ENCODE peak calls at places on chromosome 11, in four cellular contexts. A is H1, T is HepG2, D is GM12878. F is an unnamed sample.
A peak's percentile ranks its signal among the peaks of the same experiment; 100 is the strongest.

GRCh38 chr11:65588199-65589054 is 7.2 kb downstream of the KCNK7 start:
- DNase-seq in T (peak; percentile 73), D (peak; percentile 96), A (no peak), F (peak; percentile 48)

GRCh38 chr11:33444835-33445594 is 187.8 kb downstream of the HIPK3 start:
- DNase-seq in A (no peak), T (no peak), D (no peak), F (no peak)

GRCh38 chr11:88338223-88338661 is 706 bp upstream of the CTSC start:
- DNase-seq in D (no peak), A (no peak), T (peak; percentile 77), F (no peak)

GRCh38 chr11:85960678-85961077 is 105.5 kb downstream of the CCDC83 start:
- DNase-seq in T (no peak), D (no peak), A (no peak), F (no peak)

GRCh38 chr11:132604446-132604845 is 927.9 kb downstream of the OPCML start:
- DNase-seq in T (no peak), D (no peak), A (no peak), F (no peak)

GRCh38 chr11:110431212-110432073 is 1.7 kb downstream of the FDX1 start:
- DNase-seq in T (no peak), A (no peak), D (no peak), F (no peak)

GRCh38 chr11:85663080-85663729 is 1.7 kb downstream of the CREBZF start:
- DNase-seq in D (no peak), A (no peak), T (no peak), F (no peak)

GRCh38 chr11:104967493-104968364 is 645 bp downstream of the CASP4 start:
- DNase-seq in T (no peak), A (no peak), D (no peak), F (no peak)

GRCh38 chr11:122317337-122317736 is 201.3 kb upstream of the BLID start:
- DNase-seq in D (no peak), T (no peak), A (no peak), F (no peak)

GRCh38 chr11:69297225-69297925 is 3.4 kb downstream of the MYEOV start:
- DNase-seq in D (peak; percentile 91), T (peak; percentile 89), A (no peak), F (peak; percentile 65)

GRCh38 chr11:123166095-123166559 is 28.9 kb downstream of the CLMP start:
- DNase-seq in D (no peak), T (no peak), A (peak; percentile 88), F (no peak)

GRCh38 chr11:28964811-28965210 is 856.6 kb downstream of the METTL15 start:
- DNase-seq in A (no peak), T (no peak), D (no peak), F (no peak)

GRCh38 chr11:94034207-94034606 is 13.1 kb downstream of the HEPHL1 start:
- DNase-seq in A (peak; percentile 1), T (no peak), D (no peak), F (no peak)

GRCh38 chr11:119525180-119525854 is 102.3 kb upstream of the THY1 start:
- DNase-seq in D (no peak), T (no peak), A (no peak), F (no peak)

GRCh38 chr11:119979716-119980115 is 158.2 kb downstream of the TRIM29 start:
- DNase-seq in D (no peak), A (no peak), T (no peak), F (no peak)

GRCh38 chr11:130467116-130467990 is 18.9 kb downstream of the ADAMTS15 start:
- DNase-seq in T (no peak), A (no peak), D (no peak), F (no peak)

GRCh38 chr11:35144811-35145210 is 5.8 kb downstream of the CD44 start:
- DNase-seq in D (no peak), A (no peak), T (no peak), F (no peak)

GRCh38 chr11:10809373-10810199 is 860 bp upstream of the EIF4G2 start:
- DNase-seq in D (no peak), A (peak; percentile 80), T (no peak), F (peak; percentile 50)

GRCh38 chr11:30889116-30889765 is 303.1 kb upstream of the MPPED2 start:
- DNase-seq in T (no peak), A (no peak), D (no peak), F (no peak)

GRCh38 chr11:126723665-126724045 is 276.9 kb downstream of the KIRREL3 start:
- DNase-seq in T (no peak), A (no peak), D (no peak), F (no peak)

GRCh38 chr11:2747236-2748015 is 47.6 kb upstream of the KCNQ1OT1 start:
- DNase-seq in T (no peak), A (no peak), D (no peak), F (no peak)

GRCh38 chr11:2750101-2750509 is 50.3 kb upstream of the KCNQ1OT1 start:
- DNase-seq in T (no peak), A (no peak), D (no peak), F (no peak)

GRCh38 chr11:2748814-2749554 is 49.2 kb upstream of the KCNQ1OT1 start:
- DNase-seq in T (no peak), D (no peak), A (no peak), F (no peak)

GRCh38 chr11:2746401-2747230 is 46.8 kb upstream of the KCNQ1OT1 start:
- DNase-seq in T (no peak), D (no peak), A (no peak), F (no peak)

DNA sequence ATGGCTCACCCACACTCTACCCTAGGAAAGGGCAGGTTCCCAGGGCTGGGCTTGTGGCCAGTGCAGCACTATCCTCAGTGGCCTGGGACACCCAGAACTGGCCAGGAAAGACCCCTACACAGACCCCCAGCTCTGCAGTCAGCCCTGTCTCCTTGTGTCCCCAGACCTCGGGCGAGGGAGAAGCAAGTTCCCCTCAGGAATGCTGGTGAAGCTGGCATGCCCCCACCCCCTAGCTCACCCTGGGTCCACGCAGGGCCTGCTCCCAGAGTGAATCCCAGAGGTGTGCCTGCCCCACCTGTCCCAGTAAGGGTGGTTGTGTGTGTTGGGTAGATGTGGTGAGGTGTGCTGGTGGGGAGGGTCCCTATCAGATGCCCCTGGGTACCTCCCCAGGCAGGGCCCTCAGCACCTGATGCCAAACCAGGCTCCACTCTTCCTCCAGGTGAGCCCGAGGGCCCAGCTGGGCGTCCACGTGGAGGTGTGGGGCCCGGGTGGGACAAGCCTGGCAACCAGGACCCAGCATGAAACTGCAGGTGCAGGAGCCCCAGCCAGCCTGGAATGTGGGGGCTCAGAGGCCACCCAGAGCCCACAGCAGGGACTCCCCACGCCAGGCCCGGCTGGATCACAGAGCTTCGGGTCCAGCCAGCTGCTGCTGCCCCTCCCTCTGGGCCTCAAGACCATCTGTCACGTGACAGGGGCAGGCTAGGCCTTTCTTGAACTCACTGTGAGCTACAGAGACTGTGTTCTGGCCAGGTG is 48.4 kb upstream of the KCNQ1OT1 start:
- DNase-seq in T (no peak), A (no peak), D (no peak), F (no peak)
- TF ChIP-seq ZNF274 in T (no peak), A (no peak), D (no peak), F (no peak)

GRCh38 chr11:76230392-76230791 is 24.1 kb upstream of the WNT11 start:
- DNase-seq in D (no peak), A (no peak), T (no peak), F (no peak)
- TF ChIP-seq SUZ12 in D (no peak), A (no peak), T (no peak), F (no peak)

GRCh38 chr11:4187055-4187988 is 92.7 kb downstream of the RRM1 start:
- DNase-seq in T (peak; percentile 39), A (peak; percentile 98), D (no peak), F (peak; percentile 72)

GRCh38 chr11:4184163-4184916 is 89.7 kb downstream of the RRM1 start:
- DNase-seq in D (no peak), T (no peak), A (no peak), F (no peak)

GRCh38 chr11:4183410-4184057 is 88.9 kb downstream of the RRM1 start:
- DNase-seq in T (no peak), D (no peak), A (no peak), F (no peak)

GRCh38 chr11:4185561-4185960 is 91.0 kb downstream of the RRM1 start:
- DNase-seq in D (no peak), T (no peak), A (no peak), F (no peak)

GRCh38 chr11:4186464-4187054 is 92.0 kb downstream of the RRM1 start:
- DNase-seq in A (no peak), T (no peak), D (no peak), F (no peak)
- H3K4me3 ChIP-seq in A (peak overlapping the region; percentile 76), T (peak overlapping the region; percentile 74), D (peak overlapping the region; percentile 64), F (peak overlapping the region; percentile 61)

DNA sequence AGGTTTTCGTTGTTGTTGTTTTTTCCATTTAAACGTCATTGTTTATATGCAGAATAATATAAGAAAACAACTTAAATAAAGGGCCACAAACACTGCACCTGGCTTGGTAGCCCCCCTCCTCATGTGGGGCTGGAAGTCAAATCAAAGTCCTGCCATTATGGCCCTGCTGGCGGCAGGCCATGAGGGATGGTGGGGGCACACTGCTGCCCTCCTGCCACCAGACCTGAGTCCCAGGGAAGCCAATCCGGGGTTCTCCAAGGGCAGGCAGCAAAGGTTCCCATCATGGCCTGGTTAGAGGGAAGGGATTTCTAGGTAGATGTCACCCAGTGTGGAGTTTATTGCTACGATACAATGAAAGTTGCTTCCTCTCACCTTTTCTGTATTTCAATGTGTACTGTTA is 39.1 kb downstream of the C11orf58 start:
- DNase-seq in A (no peak), T (no peak), D (no peak), F (no peak)
- TF ChIP-seq ZNF274 in A (no peak), T (no peak), D (no peak), F (no peak)

DNA sequence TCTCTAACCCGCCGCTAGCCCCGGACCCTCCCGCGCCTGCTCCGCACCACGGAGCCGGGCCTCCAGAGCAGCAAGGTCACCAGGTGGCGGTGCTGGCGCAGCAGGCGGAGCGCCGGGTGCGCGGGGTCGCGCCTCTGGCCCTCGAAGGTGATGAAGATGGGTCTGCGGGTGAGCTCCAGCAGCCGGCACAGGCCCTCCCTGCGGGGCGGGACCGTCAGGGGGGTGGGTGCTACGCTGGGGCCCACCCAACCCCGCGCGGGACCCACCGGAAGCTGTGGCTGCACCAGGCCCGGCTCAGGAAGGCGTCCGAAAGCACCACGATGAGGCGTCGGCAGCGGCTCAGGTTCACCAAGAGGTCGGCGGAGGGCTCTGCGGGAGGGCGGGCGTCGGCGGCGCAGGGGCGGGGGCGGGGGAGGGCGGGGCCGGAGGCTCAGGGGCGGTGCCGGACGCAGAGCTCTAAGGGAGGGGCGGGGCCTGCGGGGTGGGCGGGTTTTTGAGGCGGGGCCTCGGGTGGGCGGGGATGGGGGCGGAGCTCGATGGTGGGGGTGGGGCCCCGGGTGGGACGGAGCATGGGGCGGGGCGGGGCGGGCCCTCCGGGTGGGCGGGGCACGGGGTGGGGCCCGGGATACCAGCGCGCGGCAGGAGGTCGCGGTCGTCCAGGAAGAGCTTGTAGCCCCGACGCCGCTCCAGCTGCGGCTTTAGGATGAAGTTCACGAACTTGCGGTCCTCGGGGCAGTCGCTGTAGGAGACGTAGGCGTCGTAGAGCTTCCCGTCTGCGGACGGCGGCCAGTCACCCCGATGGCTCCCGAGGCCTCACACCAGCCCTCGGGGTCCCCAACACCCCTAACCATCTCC is 7.8 kb downstream of the SIGIRR start:
- DNase-seq in D (peak; percentile 37), A (peak; percentile 88), T (no peak), F (peak; percentile 58)
- TF ChIP-seq SUZ12 in D (no peak), A (no peak), T (no peak), F (no peak)

DNA sequence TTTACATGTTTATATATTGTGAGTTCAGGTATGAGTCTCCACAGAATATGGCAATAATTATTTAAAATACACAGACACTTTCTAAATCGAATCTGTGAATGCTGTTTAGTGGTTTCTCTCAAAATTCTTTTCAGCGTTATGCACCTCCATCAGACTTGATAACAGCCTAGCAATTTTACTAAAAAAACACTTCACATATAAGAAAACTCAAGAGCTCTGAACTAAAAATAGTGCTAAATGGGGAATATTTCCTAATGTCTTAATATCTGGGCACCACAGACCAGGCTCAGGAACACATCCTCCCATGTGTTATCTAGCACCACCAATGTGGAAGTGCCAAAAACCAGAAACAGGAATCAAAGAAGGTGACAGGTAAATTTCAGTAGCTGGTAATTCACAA is 47.9 kb downstream of the ARHGAP32 start:
- DNase-seq in A (no peak), D (no peak), T (no peak), F (no peak)
- H3K4me3 ChIP-seq in A (no peak overlapping the region), D (no peak overlapping the region), T (no peak overlapping the region), F (no peak overlapping the region)

F was measured in NT2/D1.